ENCODE peak calls at places on chromosomes 16 and 17, in eight cellular contexts. M is tibial nerve; H is CD8-positive, alpha-beta T cell; C is spleen; K is fibroblast of lung; P is aorta; N is CD8-positive, alpha-beta memory T cell; Y is stomach. A is an unnamed sample.

GRCh38 chr17:80892900-80893603 is 98.6 kb upstream of the CHMP6 start:
- DNase-seq in M (no peak), H (peak; percentile 46), C (no peak), K (peak; percentile 76), P (no peak), N (peak; percentile 14), Y (no peak), A (no peak)

GRCh38 chr17:42623732-42624596 is 14.5 kb downstream of the TUBG1 start:
- DNase-seq in M (no peak), H (no peak), C (no peak), K (no peak), P (no peak), N (no peak), Y (peak; percentile 81), A (no peak)

GRCh38 chr17:76271669-76272540 is 6.8 kb downstream of the UBALD2 start:
- DNase-seq in M (no peak), H (peak; percentile 73), C (peak; percentile 96), K (no peak), P (peak; percentile 77), N (peak; percentile 71), Y (peak; percentile 58), A (peak; percentile 76)

GRCh38 chr16:70255584-70255983 is 3.8 kb upstream of the EXOSC6 start:
- DNase-seq in M (no peak), H (no peak), C (no peak), K (no peak), P (peak; percentile 61), N (no peak), Y (peak; percentile 48), A (no peak)

GRCh38 chr16:68590201-68590994 is 51.3 kb downstream of the ZFP90 start:
- DNase-seq in M (no peak), H (peak; percentile 63), C (peak; percentile 81), K (peak; percentile 46), P (peak; percentile 76), N (peak; percentile 26), Y (peak; percentile 74), A (peak; percentile 88)

GRCh38 chr16:30032083-30032819 is 1.2 kb upstream of the TLCD3B start:
- DNase-seq in M (peak; percentile 44), H (peak; percentile 61), C (no peak), K (peak; percentile 70), P (no peak), N (peak; percentile 53), Y (peak; percentile 48), A (no peak)

GRCh38 chr16:25692734-25693508 is 1.2 kb downstream of the HS3ST4 start:
- DNase-seq in M (no peak), H (no peak), C (no peak), K (no peak), P (no peak), N (no peak), Y (no peak), A (no peak)

GRCh38 chr16:58644765-58645487 is 15.3 kb upstream of the CNOT1 start:
- DNase-seq in M (no peak), H (no peak), C (no peak), K (no peak), P (no peak), N (no peak), Y (no peak), A (no peak)

GRCh38 chr16:69476920-69477418 is 52.5 kb downstream of the CYB5B start:
- DNase-seq in M (no peak), H (no peak), C (no peak), K (peak; percentile 90), P (no peak), N (no peak), Y (no peak), A (no peak)

GRCh38 chr17:14125518-14126125 is 56.3 kb downstream of the COX10 start:
- DNase-seq in M (no peak), H (no peak), C (no peak), K (no peak), P (no peak), N (no peak), Y (no peak), A (no peak)

GRCh38 chr17:75823257-75824041 is 20.8 kb downstream of the UNC13D start:
- DNase-seq in M (no peak), H (no peak), C (no peak), K (no peak), P (no peak), N (no peak), Y (no peak), A (no peak)

GRCh38 chr16:55499281-55499680 is 9.6 kb upstream of the LPCAT2 start:
- DNase-seq in M (peak; percentile 4), H (no peak), C (no peak), K (no peak), P (no peak), N (no peak), Y (no peak), A (no peak)

GRCh38 chr17:57377094-57377493 is 120.8 kb downstream of the MSI2 start:
- DNase-seq in M (no peak), H (no peak), C (no peak), K (no peak), P (no peak), N (no peak), Y (no peak), A (no peak)

GRCh38 chr16:83040174-83040573 is 413.4 kb downstream of the CDH13 start:
- DNase-seq in M (no peak), H (no peak), C (no peak), K (peak; percentile 6), P (no peak), N (no peak), Y (no peak), A (no peak)

GRCh38 chr16:11136600-11136999 is 119.4 kb downstream of the SOCS1 start:
- DNase-seq in M (no peak), H (no peak), C (no peak), K (no peak), P (no peak), N (no peak), Y (no peak), A (no peak)

GRCh38 chr17:76550712-76551615 is 11.1 kb downstream of the PRCD start:
- DNase-seq in M (no peak), H (no peak), C (peak; percentile 32), K (peak; percentile 62), P (no peak), N (no peak), Y (no peak), A (no peak)

GRCh38 chr16:55734665-55735064 is 78.9 kb downstream of the SLC6A2 start:
- DNase-seq in M (no peak), H (no peak), C (no peak), K (no peak), P (no peak), N (no peak), Y (no peak), A (no peak)

GRCh38 chr16:49615606-49616005 is 240.3 kb downstream of the ZNF423 start:
- DNase-seq in M (no peak), H (no peak), C (peak; percentile 56), K (no peak), P (peak; percentile 35), N (no peak), Y (peak; percentile 9), A (no peak)

GRCh38 chr16:85910854-85911247 is 11.9 kb downstream of the IRF8 start:
- DNase-seq in M (no peak), H (no peak), C (peak; percentile 75), K (no peak), P (peak; percentile 24), N (no peak), Y (no peak), A (no peak)

GRCh38 chr16:85910073-85910853 is 11.3 kb downstream of the IRF8 start:
- DNase-seq in M (no peak), H (no peak), C (peak; percentile 86), K (no peak), P (peak; percentile 44), N (no peak), Y (no peak), A (no peak)

GRCh38 chr16:85912271-85912974 is 13.5 kb downstream of the IRF8 start:
- DNase-seq in M (peak; percentile 82), H (no peak), C (peak; percentile 51), K (peak; percentile 92), P (peak; percentile 59), N (no peak), Y (no peak), A (no peak)

GRCh38 chr16:85913141-85913601 is 14.2 kb downstream of the IRF8 start:
- DNase-seq in M (no peak), H (no peak), C (peak; percentile 72), K (no peak), P (peak; percentile 69), N (no peak), Y (no peak), A (no peak)

GRCh38 chr16:85911531-85911930 is 12.6 kb downstream of the IRF8 start:
- DNase-seq in M (no peak), H (no peak), C (peak; percentile 78), K (no peak), P (peak; percentile 65), N (no peak), Y (no peak), A (peak; percentile 35)
- H3K36me3 ChIP-seq in M (peaks cover 4% of the 10 kb centered on the region), H (no peaks in the 10 kb centered on the region), C (peaks cover 19% of the 10 kb centered on the region), K (no peaks in the 10 kb centered on the region), P (no peaks in the 10 kb centered on the region), N (no peaks in the 10 kb centered on the region), Y (peaks cover 53% of the 10 kb centered on the region), A (no peaks in the 10 kb centered on the region)

GRCh38 chr16:75294773-75295172 is 43.3 kb upstream of the BCAR1 start:
- DNase-seq in M (no peak), H (no peak), C (no peak), K (no peak), P (peak; percentile 46), N (no peak), Y (no peak), A (no peak)
- H3K27ac ChIP-seq in M (no peak overlapping the region), H (no peak overlapping the region), C (peak overlapping the region; percentile 62), K (no peak overlapping the region), P (no peak overlapping the region), N (no peak overlapping the region), Y (no peak overlapping the region), A (no peak overlapping the region)

DNA sequence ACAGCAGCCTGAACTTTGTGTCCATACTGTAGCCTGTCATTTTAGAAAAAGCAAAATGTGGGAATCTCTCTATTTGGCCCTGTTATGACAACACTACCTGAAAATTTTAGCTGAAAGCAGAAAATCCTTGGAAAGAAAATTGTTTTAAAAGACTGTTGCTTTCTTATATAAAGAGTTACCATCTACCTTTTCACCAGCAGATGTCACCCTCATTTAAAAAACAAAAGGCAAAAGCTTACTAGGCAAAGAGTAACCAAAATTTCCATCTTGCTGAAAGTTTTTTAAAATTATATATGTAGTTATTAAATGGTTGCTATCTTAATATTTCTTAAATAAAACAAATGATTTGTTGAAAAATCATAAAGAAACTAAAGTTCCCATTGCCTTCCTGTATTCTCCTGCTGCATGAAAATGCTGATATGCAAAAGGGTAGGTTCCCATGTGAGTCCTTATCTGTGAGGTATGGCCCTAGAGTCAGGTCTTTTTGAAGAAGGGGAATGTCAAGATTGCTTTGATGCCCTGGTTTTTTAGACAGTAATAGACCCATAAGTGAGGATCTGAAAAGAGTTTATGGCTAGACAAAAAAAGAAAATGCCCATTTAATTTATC is 61.0 kb downstream of the TNRC6C start:
- DNase-seq in M (no peak), H (no peak), C (no peak), K (peak; percentile 67), P (no peak), N (no peak), Y (no peak), A (no peak)
- H3K9me3 ChIP-seq in M (no peaks in the 10 kb centered on the region), H (no peaks in the 10 kb centered on the region), C (no peaks in the 10 kb centered on the region), K (no peaks in the 10 kb centered on the region), P (no peaks in the 10 kb centered on the region), N (no peaks in the 10 kb centered on the region), Y (no peaks in the 10 kb centered on the region), A (no peaks in the 10 kb centered on the region)

DNA sequence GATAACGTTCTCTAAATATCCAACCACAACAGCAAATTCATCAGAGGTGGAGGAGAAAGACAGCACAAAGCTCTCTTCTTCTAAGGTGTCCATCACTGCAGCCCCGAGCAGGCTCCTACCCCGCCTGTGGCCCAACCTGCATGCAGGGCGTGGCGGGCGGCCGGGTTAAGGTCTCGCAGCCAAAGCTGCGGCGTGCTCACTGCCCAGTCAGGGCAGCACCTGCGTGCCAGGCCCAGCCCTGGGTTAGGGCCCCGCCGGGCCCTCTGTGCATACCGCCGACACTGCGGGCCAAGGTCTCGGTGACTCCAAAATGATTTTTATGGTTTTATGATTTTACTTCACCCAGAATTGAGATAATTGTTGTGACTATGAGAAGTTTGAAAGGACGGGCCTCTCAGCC is 57.8 kb downstream of the FOXK2 start:
- DNase-seq in M (no peak), H (no peak), C (no peak), K (no peak), P (no peak), N (no peak), Y (no peak), A (no peak)
- H3K36me3 ChIP-seq in M (peaks cover 66% of the 10 kb centered on the region), H (peaks cover 25% of the 10 kb centered on the region), C (peaks cover 40% of the 10 kb centered on the region), K (peaks cover 15% of the 10 kb centered on the region), P (peaks cover 2% of the 10 kb centered on the region), N (peaks cover 17% of the 10 kb centered on the region), Y (peaks cover 72% of the 10 kb centered on the region), A (peaks cover 44% of the 10 kb centered on the region)

A was measured in upper lobe of right lung.